ENCODE peak calls at places on chromosomes 12 and 14, in six cellular contexts. K is CD8-positive, alpha-beta T cell; P is AG09309; D is IMR-90; I is left ventricle myocardium inferior; B is progenitor cell of endocrine pancreas. G is an unnamed sample.

GRCh38 chr14:35285991-35286564 is 6.1 kb upstream of the PSMA6 start:
- DNase-seq in P (no peak), I (no peak), K (no peak), D (no peak), B (no peak), G (no peak)

GRCh38 chr12:119804011-119804641 is 73.0 kb downstream of the CIT start:
- DNase-seq in K (no peak), B (peak; percentile 58), D (peak; percentile 78), P (no peak), I (peak; percentile 35), G (peak; percentile 82)

GRCh38 chr12:124862768-124863408 is 776 bp downstream of the SCARB1 start:
- DNase-seq in I (no peak), P (no peak), K (no peak), B (no peak), D (no peak), G (peak; percentile 13)

GRCh38 chr12:76847260-76847659 is 31.6 kb downstream of the CSRP2 start:
- DNase-seq in P (no peak), B (no peak), I (no peak), D (no peak), K (no peak), G (no peak)

GRCh38 chr14:104398656-104399055 is 180.9 kb upstream of the C14orf180 start:
- DNase-seq in I (no peak), K (no peak), D (no peak), P (no peak), B (no peak), G (no peak)

GRCh38 chr14:35337557-35338255 is 45.5 kb downstream of the PSMA6 start:
- DNase-seq in I (no peak), D (no peak), B (no peak), K (no peak), P (no peak), G (no peak)

GRCh38 chr12:65004270-65004669 is 116.8 kb downstream of the WIF1 start:
- DNase-seq in K (no peak), P (no peak), D (no peak), I (no peak), B (no peak), G (no peak)

GRCh38 chr12:42238240-42239140 is at the start of gene YAF2:
- DNase-seq in D (peak; percentile 85), P (peak; percentile 31), B (peak; percentile 83), I (peak; percentile 92), K (peak; percentile 80), G (peak; percentile 80)

GRCh38 chr14:60356921-60357550 is 108.0 kb downstream of the PPM1A start:
- DNase-seq in D (no peak), P (no peak), I (no peak), K (no peak), B (no peak), G (no peak)

GRCh38 chr12:24374452-24374851 is 425.0 kb upstream of the SOX5 start:
- DNase-seq in K (no peak), B (no peak), D (no peak), I (no peak), P (no peak), G (no peak)

GRCh38 chr12:124311292-124312109 is 16.6 kb downstream of the RFLNA start:
- DNase-seq in B (no peak), K (no peak), I (no peak), P (no peak), D (no peak), G (no peak)

GRCh38 chr12:87981495-87981894 is 47.7 kb downstream of the C12orf50 start:
- DNase-seq in D (peak; percentile 21), K (no peak), I (no peak), B (no peak), P (no peak), G (no peak)

GRCh38 chr12:76266797-76267196 is 81.4 kb downstream of the BBS10 start:
- DNase-seq in K (no peak), B (no peak), P (peak; percentile 49), I (peak; percentile 48), D (peak; percentile 90), G (peak; percentile 83)

GRCh38 chr14:24307575-24308341 is at the start of gene CIDEB:
- DNase-seq in B (peak; percentile 55), P (no peak), K (peak; percentile 42), D (peak; percentile 43), I (peak; percentile 45), G (peak; percentile 47)

GRCh38 chr12:5690240-5690639 is 254.8 kb downstream of the ANO2 start:
- DNase-seq in D (no peak), P (no peak), K (no peak), B (no peak), I (no peak), G (no peak)

GRCh38 chr12:5688226-5688625 is 256.3 kb downstream of the NTF3 start:
- DNase-seq in B (no peak), K (no peak), D (no peak), P (no peak), I (no peak), G (no peak)

GRCh38 chr12:5691943-5692342 is 253.1 kb downstream of the ANO2 start:
- DNase-seq in D (peak; percentile 10), K (no peak), P (no peak), B (no peak), I (peak; percentile 28), G (no peak)

GRCh38 chr12:5692850-5693249 is 252.2 kb downstream of the ANO2 start:
- DNase-seq in B (no peak), D (no peak), I (no peak), K (no peak), P (no peak), G (no peak)

GRCh38 chr12:5689773-5690172 is 255.3 kb downstream of the ANO2 start:
- DNase-seq in D (no peak), I (no peak), P (no peak), B (no peak), K (no peak), G (no peak)
- TF ChIP-seq CTCF in D (no peak), I (no peak), P (no peak), B (peak; percentile 45), K (no peak), G (no peak)

GRCh38 chr12:106348411-106348810 is 9.1 kb upstream of the POLR3B start:
- DNase-seq in D (no peak), K (no peak), P (no peak), I (no peak), B (no peak), G (no peak)

GRCh38 chr12:106343213-106343509 is 14.4 kb upstream of the POLR3B start:
- DNase-seq in D (no peak), P (no peak), K (no peak), I (no peak), B (no peak), G (no peak)

GRCh38 chr12:106341086-106341879 is 16.3 kb upstream of the POLR3B start:
- DNase-seq in P (peak; percentile 35), K (no peak), I (no peak), B (no peak), D (peak; percentile 19), G (peak; percentile 45)

GRCh38 chr12:106342397-106343212 is 14.9 kb upstream of the POLR3B start:
- DNase-seq in D (peak; percentile 75), I (peak; percentile 80), K (no peak), P (peak; percentile 45), B (no peak), G (peak; percentile 77)

DNA sequence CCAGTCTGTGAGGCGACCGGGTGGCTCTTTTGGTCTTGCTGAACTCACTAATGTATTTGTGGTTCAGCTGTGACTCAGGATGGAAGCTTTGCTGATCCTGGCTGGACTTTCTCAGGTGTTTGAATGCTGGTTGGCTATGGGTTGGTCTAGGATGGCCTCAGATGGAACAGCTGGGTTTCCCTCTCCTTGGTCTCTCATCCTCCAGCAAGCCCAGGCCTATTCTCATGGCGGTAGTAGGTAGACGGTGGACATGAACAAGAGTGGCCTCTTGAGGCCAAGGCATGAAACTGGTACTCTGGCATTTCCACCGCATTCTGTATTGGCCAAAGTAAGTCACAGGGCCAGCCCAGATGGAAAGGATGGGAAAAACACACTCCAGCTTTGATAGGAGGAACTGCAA is 11.8 kb upstream of the POLR3B start:
- DNase-seq in K (no peak), I (no peak), B (no peak), D (peak; percentile 40), P (no peak), G (peak; percentile 48)
- TF ChIP-seq CTCF in K (no peak), I (peak; percentile 62), B (peak; percentile 58), D (peak; percentile 42), P (peak; percentile 44), G (peak; percentile 58)

GRCh38 chr14:96725232-96725631 is 72.0 kb upstream of the VRK1 start:
- DNase-seq in B (no peak), I (no peak), D (no peak), K (no peak), P (no peak), G (no peak)

GRCh38 chr14:96727076-96727475 is 70.1 kb upstream of the VRK1 start:
- DNase-seq in I (no peak), B (no peak), K (no peak), D (no peak), P (no peak), G (no peak)

GRCh38 chr14:96727980-96728717 is 69.0 kb upstream of the VRK1 start:
- DNase-seq in B (no peak), D (no peak), I (no peak), K (no peak), P (no peak), G (no peak)

GRCh38 chr14:96730386-96730785 is 66.8 kb upstream of the VRK1 start:
- DNase-seq in D (no peak), P (no peak), I (no peak), B (no peak), K (no peak), G (no peak)

GRCh38 chr14:96727490-96727889 is 69.7 kb upstream of the VRK1 start:
- DNase-seq in K (no peak), I (no peak), D (no peak), P (no peak), B (no peak), G (no peak)
- TF ChIP-seq CTCF in K (no peak), I (no peak), D (no peak), P (no peak), B (no peak), G (no peak)

DNA sequence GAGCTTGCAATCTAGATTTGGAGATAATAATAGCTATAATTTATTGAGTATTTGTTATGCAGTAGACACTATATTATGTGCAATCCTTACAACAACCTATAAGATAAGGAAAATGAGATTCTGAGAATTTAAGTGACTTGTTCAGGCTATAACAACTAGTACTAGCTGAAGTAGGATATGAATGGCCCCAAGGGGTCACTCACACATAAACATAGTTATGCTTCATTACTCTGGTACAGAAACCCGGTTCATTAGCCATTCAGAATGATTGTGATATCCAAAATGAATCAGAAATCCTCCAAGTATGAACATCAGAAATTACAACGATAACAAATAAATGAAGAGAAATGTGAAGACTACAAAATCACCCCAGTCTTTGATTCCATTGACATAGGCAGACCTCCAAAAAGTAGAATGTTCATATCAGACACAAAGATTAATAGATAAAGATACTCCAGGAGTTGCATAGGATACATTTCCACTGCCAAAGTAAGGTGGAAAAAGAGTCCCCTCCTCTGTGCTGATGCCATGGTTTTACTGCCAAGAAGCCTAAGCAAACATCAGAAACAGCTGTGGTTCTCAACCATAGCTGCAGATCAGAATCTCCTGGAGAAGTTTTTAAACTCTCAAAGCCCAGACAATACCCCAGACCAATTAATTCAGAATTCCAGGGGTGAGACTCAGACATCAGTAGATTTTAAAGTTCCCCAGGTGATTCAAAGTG is 8.6 kb upstream of the NID2 start:
- DNase-seq in P (no peak), I (no peak), B (no peak), K (no peak), D (peak; percentile 39), G (no peak)
- TF ChIP-seq CTCF in P (no peak), I (no peak), B (no peak), K (no peak), D (no peak), G (peak; percentile 28)

GRCh38 chr14:54148251-54148650 is 191.6 kb upstream of the BMP4 start:
- DNase-seq in I (no peak), D (no peak), B (no peak), K (no peak), P (no peak), G (peak; percentile 50)
- TF ChIP-seq CTCF in I (no peak), D (no peak), B (no peak), K (no peak), P (no peak), G (no peak)